ENCODE peak calls at places on chromosomes 12 and 14, in eight cellular contexts. D is prostate gland; T is small intestine; R is glomerular endothelial cell; Y is gastrocnemius medialis; C is endodermal cell; I is stimulated activated CD4-positive, alpha-beta T cell treated with anti-CD3 and anti-CD28 coated beads, Interleukin-4, amount 100 ng/mL, for 24 hours; E is activated CD4-positive, alpha-beta T cell treated with anti-CD3 and anti-CD28 coated beads, Interleukin-2, amount 50 U/mL, for 4 hours. X is an unnamed sample.

GRCh38 chr12:3310271-3311026 is 180.6 kb upstream of the PRMT8 start:
- DNase-seq in R (no peak), E (no peak), T (no peak), I (no peak), Y (no peak), C (no peak), D (no peak), X (no peak)

GRCh38 chr14:91866061-91866460 is 1.3 kb downstream of the TC2N start:
- DNase-seq in D (no peak), I (peak), R (no peak), T (no peak), C (no peak), Y (no peak), E (no peak), X (no peak)

GRCh38 chr12:13379531-13379930 is 183.0 kb downstream of the EMP1 start:
- DNase-seq in R (no peak), T (no peak), D (no peak), I (no peak), E (no peak), Y (no peak), C (peak), X (no peak)

GRCh38 chr12:113088971-113089756 is 32.6 kb downstream of the DTX1 start:
- DNase-seq in R (no peak), I (peak), Y (no peak), T (peak), C (no peak), E (peak), D (no peak), X (no peak)

GRCh38 chr14:85464135-85464534 is 65.8 kb upstream of the FLRT2 start:
- DNase-seq in Y (no peak), C (no peak), I (no peak), T (no peak), D (no peak), E (no peak), R (no peak), X (no peak)

GRCh38 chr14:36625436-36625835 is 36.2 kb upstream of the PAX9 start:
- DNase-seq in D (no peak), C (no peak), E (no peak), Y (no peak), R (no peak), T (no peak), I (no peak), X (no peak)

GRCh38 chr12:8953773-8954402 is 4.4 kb upstream of the M6PR start:
- DNase-seq in Y (no peak), R (no peak), D (no peak), E (peak), C (no peak), I (peak), T (peak), X (no peak)

GRCh38 chr14:32913725-32914124 is 25.0 kb upstream of the NPAS3 start:
- DNase-seq in I (no peak), E (no peak), T (no peak), R (no peak), D (no peak), Y (no peak), C (no peak), X (no peak)

GRCh38 chr14:68468437-68469207 is 324.2 kb downstream of the ZFP36L1 start:
- DNase-seq in C (no peak), I (peak), T (peak), Y (no peak), D (no peak), E (no peak), R (no peak), X (no peak)

GRCh38 chr12:123227581-123228258 is 5.2 kb downstream of the MPHOSPH9 start:
- DNase-seq in C (no peak), Y (no peak), D (no peak), I (no peak), R (no peak), T (no peak), E (no peak), X (no peak)

GRCh38 chr12:42760550-42760949 is 171.0 kb upstream of the PRICKLE1 start:
- DNase-seq in D (no peak), E (no peak), I (no peak), C (no peak), T (no peak), Y (no peak), R (no peak), X (no peak)

GRCh38 chr12:103652808-103653207 is 65.7 kb downstream of the STAB2 start:
- DNase-seq in T (peak), E (no peak), C (no peak), I (no peak), Y (no peak), D (no peak), R (no peak), X (no peak)

GRCh38 chr12:56029166-56029519 is 8.3 kb downstream of the IKZF4 start:
- DNase-seq in T (no peak), E (no peak), I (no peak), R (no peak), D (no peak), C (no peak), Y (no peak), X (no peak)

GRCh38 chr12:91852646-91853045 is 293.0 kb downstream of the BTG1 start:
- DNase-seq in I (no peak), Y (no peak), D (no peak), E (no peak), T (no peak), C (no peak), R (no peak), X (no peak)

GRCh38 chr12:93113317-93114006 is 184.4 kb upstream of the EEA1 start:
- DNase-seq in T (no peak), D (no peak), I (no peak), E (no peak), C (no peak), Y (no peak), R (no peak), X (no peak)

GRCh38 chr14:85172290-85172689 is 357.7 kb upstream of the FLRT2 start:
- DNase-seq in E (no peak), C (no peak), Y (no peak), T (no peak), R (no peak), D (no peak), I (no peak), X (no peak)

GRCh38 chr12:54608156-54608555 is 19.7 kb upstream of the PPP1R1A start:
- DNase-seq in C (no peak), Y (no peak), T (no peak), I (no peak), E (no peak), D (no peak), R (no peak), X (no peak)

GRCh38 chr12:51458635-51459034 is 34.0 kb downstream of the SLC4A8 start:
- DNase-seq in T (no peak), I (no peak), C (no peak), R (no peak), E (no peak), Y (no peak), D (no peak), X (no peak)

GRCh38 chr12:26239508-26240328 is 44.3 kb downstream of the SSPN start:
- DNase-seq in Y (peak), D (peak), E (no peak), I (no peak), T (peak), R (no peak), C (no peak), X (no peak)

GRCh38 chr12:90216815-90217214 is 508.2 kb upstream of the ATP2B1 start:
- DNase-seq in T (no peak), C (no peak), E (no peak), I (no peak), R (no peak), Y (no peak), D (no peak), X (no peak)

GRCh38 chr14:94412671-94413638 is 24.6 kb upstream of the SERPINA1 start:
- DNase-seq in C (peak), D (no peak), E (no peak), Y (no peak), I (no peak), R (no peak), T (peak), X (no peak)

GRCh38 chr12:1606021-1606622 is 11.7 kb upstream of the FBXL14 start:
- DNase-seq in R (no peak), I (peak), D (peak), T (peak), Y (peak), E (peak), C (peak), X (peak)

GRCh38 chr12:107448198-107448597 is 237.4 kb upstream of the PWP1 start:
- DNase-seq in D (no peak), Y (no peak), C (peak), T (peak), R (no peak), I (no peak), E (no peak), X (no peak)

GRCh38 chr12:116381744-116382455 is 104.4 kb upstream of the MED13L start:
- DNase-seq in Y (no peak), E (no peak), C (peak), D (no peak), I (no peak), R (peak), T (no peak), X (no peak)

GRCh38 chr12:112183141-112183581 is 57.8 kb downstream of the TRAFD1 start:
- DNase-seq in I (peak), R (no peak), Y (no peak), C (no peak), D (no peak), E (no peak), T (no peak), X (no peak)

GRCh38 chr12:1542599-1542998 is 51.8 kb downstream of the FBXL14 start:
- DNase-seq in C (no peak), Y (no peak), D (no peak), I (no peak), R (no peak), T (no peak), E (no peak), X (no peak)

GRCh38 chr14:106039400-106039799 is 513.0 kb downstream of the TMEM121 start:
- DNase-seq in C (no peak), R (no peak), D (no peak), I (peak), Y (no peak), T (no peak), E (peak), X (peak)

GRCh38 chr14:63901434-63902085 is 48.8 kb downstream of the SYNE2 start:
- DNase-seq in Y (no peak), R (no peak), C (no peak), D (no peak), E (no peak), I (no peak), T (no peak), X (no peak)

GRCh38 chr12:47935196-47935595 is 28.2 kb upstream of the TMEM106C start:
- DNase-seq in I (no peak), E (no peak), T (peak), Y (no peak), D (no peak), R (no peak), C (peak), X (no peak)

GRCh38 chr12:89183985-89184435 is 168.3 kb downstream of the DUSP6 start:
- DNase-seq in Y (peak), D (no peak), C (no peak), T (no peak), R (no peak), E (no peak), I (no peak), X (no peak)

GRCh38 chr12:109771746-109772621 is 58.4 kb downstream of the FAM222A start:
- DNase-seq in T (no peak), R (no peak), C (peak), D (no peak), E (no peak), Y (no peak), I (no peak), X (peak)